ENCODE peak calls at places on chromosomes 5 and 9, in seven cellular contexts. P, M, B, S, U, T and R are unnamed samples.
A peak's percentile ranks its signal among the peaks of the same experiment; 100 is the strongest.

GRCh38 chr9:21102311-21102710 is 24.6 kb upstream of the IFNB1 start:
- DNase-seq in P (no peak), M (no peak), B (no peak), S (no peak), U (peak; percentile 58), T (peak; percentile 9), R (no peak)

GRCh38 chr5:5523066-5523505 is 100.6 kb downstream of the ICE1 start:
- DNase-seq in P (no peak), M (no peak), B (peak; percentile 67), S (peak; percentile 83), U (no peak), T (no peak), R (peak; percentile 27)

GRCh38 chr5:15354011-15354410 is 146.0 kb upstream of the FBXL7 start:
- DNase-seq in P (no peak), M (no peak), B (no peak), S (no peak), U (no peak), T (no peak), R (no peak)

GRCh38 chr9:97632406-97632991 is 669 bp downstream of the TSTD2 start:
- DNase-seq in P (no peak), M (no peak), B (no peak), S (no peak), U (peak; percentile 68), T (peak; percentile 80), R (peak; percentile 12)

GRCh38 chr5:130141689-130142320 is 237.5 kb downstream of the CHSY3 start:
- DNase-seq in P (peak; percentile 54), M (peak; percentile 20), B (no peak), S (no peak), U (peak; percentile 42), T (no peak), R (peak; percentile 33)

GRCh38 chr9:128007566-128008138 is 26.9 kb upstream of the EEIG1 start:
- DNase-seq in P (peak; percentile 15), M (no peak), B (peak; percentile 54), S (peak; percentile 76), U (no peak), T (peak; percentile 63), R (no peak)

GRCh38 chr9:36690769-36691168 is 118.1 kb downstream of the MELK start:
- DNase-seq in P (no peak), M (no peak), B (no peak), S (no peak), U (no peak), T (no peak), R (no peak)

GRCh38 chr5:83048277-83048676 is 28.9 kb downstream of the TMEM167A start:
- DNase-seq in P (no peak), M (no peak), B (no peak), S (no peak), U (peak; percentile 25), T (peak; percentile 31), R (no peak)

GRCh38 chr9:7045361-7045760 is 287.6 kb downstream of the KDM4C start:
- DNase-seq in P (no peak), M (no peak), B (no peak), S (no peak), U (no peak), T (no peak), R (no peak)

GRCh38 chr5:98631311-98632054 is 142.0 kb upstream of the RGMB start:
- DNase-seq in P (no peak), M (no peak), B (no peak), S (no peak), U (peak; percentile 71), T (peak; percentile 93), R (peak; percentile 85)

GRCh38 chr5:157230610-157231009 is 35.3 kb upstream of the CYFIP2 start:
- DNase-seq in P (no peak), M (no peak), B (no peak), S (no peak), U (no peak), T (no peak), R (no peak)

GRCh38 chr9:107019216-107019615 is 156.2 kb downstream of the ZNF462 start:
- DNase-seq in P (no peak), M (no peak), B (no peak), S (no peak), U (peak; percentile 75), T (peak; percentile 91), R (no peak)

GRCh38 chr5:13249854-13250253 is 694.6 kb downstream of the DNAH5 start:
- DNase-seq in P (no peak), M (no peak), B (no peak), S (no peak), U (no peak), T (peak; percentile 71), R (no peak)

GRCh38 chr5:127981498-127981897 is 102.1 kb upstream of the SLC12A2 start:
- DNase-seq in P (no peak), M (no peak), B (no peak), S (no peak), U (no peak), T (no peak), R (no peak)

GRCh38 chr5:132007399-132008162 is 3.9 kb downstream of the ACSL6 start:
- DNase-seq in P (peak; percentile 82), M (peak; percentile 70), B (peak; percentile 59), S (peak; percentile 73), U (peak; percentile 87), T (peak; percentile 60), R (peak; percentile 55)

GRCh38 chr9:136748201-136748600 is at the start of gene LCN6:
- DNase-seq in P (no peak), M (no peak), B (no peak), S (no peak), U (no peak), T (no peak), R (no peak)

GRCh38 chr5:96142786-96143434 is 181.3 kb upstream of the ELL2 start:
- DNase-seq in P (peak; percentile 73), M (no peak), B (no peak), S (no peak), U (no peak), T (peak; percentile 39), R (no peak)

GRCh38 chr5:178191661-178192060 is 4.5 kb upstream of the GMCL2 start:
- DNase-seq in P (no peak), M (no peak), B (no peak), S (no peak), U (no peak), T (no peak), R (no peak)

GRCh38 chr9:87606921-87607521 is 109.4 kb downstream of the DAPK1 start:
- DNase-seq in P (no peak), M (no peak), B (no peak), S (no peak), U (peak; percentile 73), T (peak; percentile 85), R (peak; percentile 83)

GRCh38 chr5:134245101-134245604 is 19.3 kb upstream of the PPP2CA start:
- DNase-seq in P (no peak), M (no peak), B (no peak), S (no peak), U (peak; percentile 68), T (peak; percentile 80), R (peak; percentile 86)

GRCh38 chr5:135439426-135440205 is 7.5 kb downstream of the DCANP1 start:
- DNase-seq in P (no peak), M (no peak), B (no peak), S (no peak), U (no peak), T (no peak), R (no peak)

GRCh38 chr5:150057996-150058395 is 28.4 kb downstream of the CSF1R start:
- DNase-seq in P (no peak), M (no peak), B (no peak), S (no peak), U (no peak), T (no peak), R (no peak)

GRCh38 chr9:111525056-111525977 is at the start of gene ZNF483:
- DNase-seq in P (peak; percentile 71), M (peak; percentile 66), B (peak; percentile 22), S (peak; percentile 65), U (peak; percentile 57), T (peak; percentile 56), R (peak; percentile 64)

GRCh38 chr5:110768138-110768845 is 29.5 kb downstream of the SLC25A46 start:
- DNase-seq in P (no peak), M (no peak), B (no peak), S (no peak), U (peak; percentile 11), T (peak; percentile 39), R (no peak)

GRCh38 chr5:150080696-150081435 is 5.5 kb downstream of the CSF1R start:
- DNase-seq in P (no peak), M (no peak), B (no peak), S (no peak), U (no peak), T (no peak), R (no peak)

GRCh38 chr5:75053286-75054109 is 1.1 kb upstream of the GCNT4 start:
- DNase-seq in P (peak; percentile 28), M (peak; percentile 57), B (peak; percentile 26), S (peak; percentile 65), U (peak; percentile 69), T (peak; percentile 73), R (peak; percentile 76)

GRCh38 chr9:86202338-86202882 is 57.0 kb downstream of the C9orf153 start:
- DNase-seq in P (peak; percentile 55), M (peak; percentile 72), B (peak; percentile 13), S (peak; percentile 35), U (peak; percentile 35), T (peak; percentile 27), R (no peak)

GRCh38 chr9:133342570-133342969 is 5.4 kb downstream of the MED22 start:
- DNase-seq in P (no peak), M (no peak), B (no peak), S (no peak), U (no peak), T (no peak), R (no peak)

GRCh38 chr5:44779167-44779566 is 29.6 kb upstream of the MRPS30 start:
- DNase-seq in P (no peak), M (no peak), B (no peak), S (no peak), U (no peak), T (no peak), R (no peak)

GRCh38 chr5:73330613-73331012 is 118.0 kb downstream of the FOXD1 start:
- DNase-seq in P (no peak), M (no peak), B (no peak), S (no peak), U (no peak), T (no peak), R (no peak)

GRCh38 chr5:175873090-175873454 is 1.7 kb downstream of the CPLX2 start:
- DNase-seq in P (no peak), M (peak; percentile 60), B (no peak), S (no peak), U (no peak), T (no peak), R (no peak)

GRCh38 chr5:159244163-159244562 is 18.9 kb upstream of the UBLCP1 start:
- DNase-seq in P (no peak), M (no peak), B (no peak), S (no peak), U (no peak), T (no peak), R (no peak)